ENCODE peak calls at places on chromosomes 16 and 17, in four cellular contexts. Y, L, D and P are unnamed samples.

GRCh38 chr16:2710021-2710710 is 9.9 kb downstream of the PRSS27 start:
- DNase-seq in Y (no peak), D (no peak), L (no peak), P (no peak)

GRCh38 chr17:39631403-39631802 is 4.7 kb downstream of the PPP1R1B start:
- DNase-seq in D (no peak), L (no peak), Y (no peak), P (no peak)

GRCh38 chr17:49528966-49529365 is 33.9 kb downstream of the NGFR start:
- DNase-seq in Y (no peak), L (no peak), D (no peak), P (no peak)

GRCh38 chr17:50211249-50212120 is 10.1 kb upstream of the COL1A1 start:
- DNase-seq in D (no peak), Y (no peak), L (no peak), P (no peak)

GRCh38 chr17:79338589-79338988 is 264.0 kb downstream of the ENGASE start:
- DNase-seq in Y (no peak), D (no peak), L (no peak), P (no peak)

GRCh38 chr17:14303343-14304221 is 2.7 kb downstream of the HS3ST3B1 start:
- DNase-seq in Y (no peak), D (peak; percentile 42), L (no peak), P (no peak)

GRCh38 chr16:7361416-7362129 is 28.9 kb downstream of the RBFOX1 start:
- DNase-seq in Y (no peak), D (no peak), L (no peak), P (no peak)

GRCh38 chr17:38349097-38349904 is 2.3 kb upstream of the SOCS7 start:
- DNase-seq in L (peak; percentile 81), Y (no peak), D (peak; percentile 88), P (peak; percentile 93)

GRCh38 chr16:79723583-79724168 is 123.1 kb upstream of the MAF start:
- DNase-seq in Y (no peak), L (no peak), D (no peak), P (peak; percentile 5)

GRCh38 chr17:80101946-80102706 is 745 bp downstream of the GAA start:
- DNase-seq in D (no peak), Y (no peak), L (peak; percentile 16), P (no peak)

GRCh38 chr17:17433260-17433659 is 43.5 kb upstream of the MED9 start:
- DNase-seq in Y (no peak), D (no peak), L (no peak), P (no peak)

GRCh38 chr17:66240013-66240412 is 10.8 kb upstream of the APOH start:
- DNase-seq in D (no peak), L (no peak), Y (no peak), P (no peak)

GRCh38 chr16:79943738-79944137 is 343.2 kb upstream of the MAF start:
- DNase-seq in D (no peak), L (peak; percentile 52), Y (no peak), P (no peak)

GRCh38 chr17:79162012-79162577 is 87.5 kb downstream of the ENGASE start:
- DNase-seq in Y (no peak), D (no peak), L (no peak), P (no peak)

GRCh38 chr16:9119795-9120194 is 28.4 kb downstream of the HAPSTR1 start:
- DNase-seq in D (no peak), L (no peak), Y (no peak), P (no peak)

GRCh38 chr17:64087252-64088005 is 42.5 kb downstream of the ERN1 start:
- DNase-seq in D (no peak), Y (no peak), L (no peak), P (no peak)

GRCh38 chr17:73610331-73610911 is 33.8 kb downstream of the SDK2 start:
- DNase-seq in D (no peak), Y (no peak), L (no peak), P (no peak)

GRCh38 chr16:72501739-72502653 is 330.0 kb upstream of the PMFBP1 start:
- DNase-seq in L (peak; percentile 71), Y (peak; percentile 40), D (peak; percentile 39), P (peak; percentile 55)